ENCODE peak calls at places on chromosomes 3 and 15, in eight cellular contexts. U, W, Z, F, J, A, T and N are unnamed samples.

GRCh38 chr15:36612063-36612788 is 32.8 kb downstream of the CDIN1 start:
- DNase-seq in Z (peak; percentile 34), J (no peak), A (no peak), U (no peak), F (no peak), T (peak; percentile 80), W (no peak), N (no peak)

GRCh38 chr3:186551387-186551786 is 7.2 kb upstream of the CRYGS start:
- DNase-seq in W (no peak), J (no peak), A (no peak), T (no peak), U (no peak), Z (no peak), F (no peak), N (no peak)

GRCh38 chr15:74642328-74642723 is 26.7 kb downstream of the CLK3 start:
- DNase-seq in T (no peak), F (no peak), A (no peak), Z (no peak), W (no peak), J (peak; percentile 32), U (no peak), N (no peak)

GRCh38 chr15:71103102-71103676 is 12.1 kb upstream of the THSD4 start:
- DNase-seq in Z (peak; percentile 50), F (peak; percentile 50), J (peak; percentile 27), U (no peak), W (no peak), A (no peak), T (peak; percentile 28), N (no peak)

GRCh38 chr3:177596248-177596821 is 399.1 kb upstream of the TBL1XR1 start:
- DNase-seq in J (peak; percentile 48), U (no peak), Z (peak; percentile 21), A (no peak), F (no peak), T (no peak), W (no peak), N (peak; percentile 34)

GRCh38 chr15:50131617-50132016 is 12.6 kb upstream of the ATP8B4 start:
- DNase-seq in T (no peak), A (no peak), W (no peak), U (no peak), F (no peak), J (no peak), Z (no peak), N (no peak)

GRCh38 chr3:76585794-76586392 is 454.0 kb upstream of the ROBO2 start:
- DNase-seq in W (no peak), A (no peak), F (no peak), J (no peak), T (peak; percentile 13), U (no peak), Z (no peak), N (no peak)

GRCh38 chr3:24845524-24846155 is 351.0 kb upstream of the THRB start:
- DNase-seq in W (no peak), T (no peak), A (no peak), F (no peak), J (no peak), U (no peak), Z (no peak), N (no peak)

GRCh38 chr3:4418156-4418555 is 48.9 kb downstream of the SUMF1 start:
- DNase-seq in A (no peak), Z (no peak), T (no peak), J (no peak), U (no peak), F (no peak), W (no peak), N (no peak)

GRCh38 chr3:126961791-126962461 is 21.0 kb upstream of the PLXNA1 start:
- DNase-seq in A (no peak), T (no peak), F (peak; percentile 81), W (no peak), J (peak; percentile 22), Z (no peak), U (peak; percentile 44), N (peak; percentile 50)

GRCh38 chr15:32735948-32736347 is 18.1 kb downstream of the GREM1 start:
- DNase-seq in T (no peak), F (no peak), U (no peak), A (no peak), J (no peak), W (no peak), Z (no peak), N (no peak)

GRCh38 chr3:8996681-8997121 is 33.4 kb upstream of the RAD18 start:
- DNase-seq in W (no peak), U (no peak), Z (no peak), A (no peak), F (no peak), J (peak; percentile 61), T (peak; percentile 54), N (no peak)

GRCh38 chr15:22873204-22873701 is 34.8 kb downstream of the NIPA2 start:
- DNase-seq in W (peak; percentile 8), A (no peak), U (no peak), F (no peak), J (no peak), Z (no peak), T (peak; percentile 92), N (no peak)

GRCh38 chr15:45970542-45970941 is 335.7 kb downstream of the SQOR start:
- DNase-seq in T (no peak), Z (no peak), J (no peak), A (no peak), F (no peak), W (no peak), U (no peak), N (no peak)

GRCh38 chr3:54863366-54863765 is 64.5 kb downstream of the LRTM1 start:
- DNase-seq in J (no peak), W (no peak), Z (no peak), T (no peak), A (no peak), F (no peak), U (no peak), N (no peak)

GRCh38 chr3:45644467-45645201 is 44.6 kb upstream of the SACM1L start:
- DNase-seq in F (no peak), A (no peak), W (no peak), J (no peak), T (no peak), Z (no peak), U (no peak), N (no peak)

GRCh38 chr3:128784228-128784627 is 58.2 kb downstream of the RAB7A start:
- DNase-seq in T (peak; percentile 81), U (no peak), A (no peak), J (no peak), F (no peak), Z (no peak), W (peak; percentile 48), N (no peak)

GRCh38 chr3:69787436-69788168 is 48.3 kb downstream of the MITF start:
- DNase-seq in F (no peak), U (no peak), J (no peak), A (no peak), W (no peak), T (peak; percentile 57), Z (no peak), N (no peak)

GRCh38 chr3:177804646-177805045 is 607.4 kb upstream of the TBL1XR1 start:
- DNase-seq in Z (no peak), J (no peak), W (no peak), T (no peak), F (no peak), A (no peak), U (no peak), N (no peak)

GRCh38 chr15:69422336-69422895 is 8.3 kb downstream of the KIF23 start:
- DNase-seq in A (no peak), J (no peak), W (no peak), Z (no peak), T (no peak), F (no peak), U (no peak), N (no peak)

GRCh38 chr3:89964347-89964746 is 856.9 kb downstream of the EPHA3 start:
- DNase-seq in T (no peak), J (no peak), A (no peak), U (no peak), Z (no peak), W (no peak), F (no peak), N (no peak)

GRCh38 chr3:15263926-15264325 is 57.9 kb downstream of the CAPN7 start:
- DNase-seq in W (no peak), J (no peak), F (no peak), Z (no peak), U (no peak), T (no peak), A (no peak), N (no peak)
- H3K36me3 ChIP-seq in W (peaks cover 58% of the 10 kb centered on the region), J (no peaks in the 10 kb centered on the region), F (no peaks in the 10 kb centered on the region), Z (peaks cover 3% of the 10 kb centered on the region), U (no peaks in the 10 kb centered on the region), T (no peaks in the 10 kb centered on the region), A (no peaks in the 10 kb centered on the region), N (no peaks in the 10 kb centered on the region)

GRCh38 chr3:23659840-23660430 is 145.8 kb upstream of the UBE2E1 start:
- DNase-seq in Z (no peak), J (no peak), A (no peak), U (no peak), T (no peak), W (no peak), F (no peak), N (no peak)
- H3K36me3 ChIP-seq in Z (no peaks in the 10 kb centered on the region), J (no peaks in the 10 kb centered on the region), A (no peaks in the 10 kb centered on the region), U (no peaks in the 10 kb centered on the region), T (no peaks in the 10 kb centered on the region), W (no peaks in the 10 kb centered on the region), F (no peaks in the 10 kb centered on the region), N (no peaks in the 10 kb centered on the region)

DNA sequence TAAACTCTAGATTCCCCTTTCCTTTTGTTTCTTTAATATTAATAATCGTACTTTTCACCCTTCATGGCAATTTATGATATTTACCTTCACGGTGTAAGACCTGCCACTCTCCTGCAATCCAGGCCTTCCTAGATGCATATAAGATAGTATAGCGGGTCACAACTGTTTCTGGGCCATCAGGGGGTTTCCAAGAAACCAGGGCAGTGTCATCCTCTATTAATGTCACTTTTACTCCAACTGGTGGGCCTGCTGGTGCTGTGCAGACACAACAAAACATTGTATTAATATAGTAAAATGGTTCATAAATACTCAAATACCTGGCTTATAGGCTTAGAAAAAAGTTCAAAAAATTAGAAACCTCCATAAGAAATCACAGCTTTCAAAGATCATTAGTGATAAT is 48.9 kb upstream of the PYGO1 start:
- DNase-seq in F (no peak), U (no peak), J (no peak), T (no peak), W (no peak), A (no peak), Z (no peak), N (no peak)
- H3K36me3 ChIP-seq in F (no peaks in the 10 kb centered on the region), U (no peaks in the 10 kb centered on the region), J (no peaks in the 10 kb centered on the region), T (peaks cover 2% of the 10 kb centered on the region), W (peaks cover 40% of the 10 kb centered on the region), A (no peaks in the 10 kb centered on the region), Z (no peaks in the 10 kb centered on the region), N (no peaks in the 10 kb centered on the region)

GRCh38 chr3:66023728-66024390 is 14.9 kb downstream of the MAGI1 start:
- DNase-seq in T (no peak), J (no peak), A (no peak), U (no peak), Z (no peak), W (no peak), F (no peak), N (no peak)
- H3K36me3 ChIP-seq in T (no peaks in the 10 kb centered on the region), J (no peaks in the 10 kb centered on the region), A (no peaks in the 10 kb centered on the region), U (no peaks in the 10 kb centered on the region), Z (no peaks in the 10 kb centered on the region), W (no peaks in the 10 kb centered on the region), F (no peaks in the 10 kb centered on the region), N (no peaks in the 10 kb centered on the region)